ENCODE peak calls at places on chromosomes 16 and 17, in five cellular contexts. Y, D, I, H and C are unnamed samples.

GRCh38 chr17:50865060-50865867 is 890 bp downstream of the TOB1 start:
- DNase-seq in Y (peak), D (peak), I (peak), H (peak), C (peak)

GRCh38 chr17:57860414-57860999 is 10.7 kb upstream of the MRPS23 start:
- DNase-seq in Y (no peak), D (no peak), I (no peak), H (no peak), C (no peak)

GRCh38 chr17:55056530-55056929 is 88.0 kb downstream of the STXBP4 start:
- DNase-seq in Y (no peak), D (no peak), I (no peak), H (no peak), C (no peak)

GRCh38 chr17:7307686-7308624 is 527 bp downstream of the EIF5A start:
- DNase-seq in Y (no peak), D (no peak), I (peak), H (peak), C (peak)

GRCh38 chr17:63707151-63707550 is 7.2 kb upstream of the LIMD2 start:
- DNase-seq in Y (no peak), D (no peak), I (no peak), H (no peak), C (no peak)

GRCh38 chr16:3951861-3952332 is 71.4 kb upstream of the CREBBP start:
- DNase-seq in Y (no peak), D (peak), I (peak), H (no peak), C (peak)

GRCh38 chr17:71068351-71068750 is 899.0 kb downstream of the KCNJ2 start:
- DNase-seq in Y (peak), D (no peak), I (peak), H (no peak), C (no peak)

GRCh38 chr16:31080035-31080629 is 5.9 kb downstream of the ZNF646 start:
- DNase-seq in Y (no peak), D (no peak), I (no peak), H (no peak), C (no peak)

GRCh38 chr16:31074814-31075183 is 577 bp downstream of the ZNF646 start:
- DNase-seq in Y (no peak), D (no peak), I (no peak), H (no peak), C (peak)

GRCh38 chr16:76175718-76176117 is 101.5 kb upstream of the CNTNAP4 start:
- DNase-seq in Y (no peak), D (no peak), I (no peak), H (no peak), C (no peak)

GRCh38 chr16:76176616-76177015 is 100.6 kb upstream of the CNTNAP4 start:
- DNase-seq in Y (no peak), D (no peak), I (no peak), H (no peak), C (no peak)

GRCh38 chr16:76176153-76176552 is 101.0 kb upstream of the CNTNAP4 start:
- DNase-seq in Y (no peak), D (no peak), I (no peak), H (peak), C (no peak)
- H3K4me3 ChIP-seq in Y (no peak), D (no peak), I (no peak), H (no peak), C (no peak)

DNA sequence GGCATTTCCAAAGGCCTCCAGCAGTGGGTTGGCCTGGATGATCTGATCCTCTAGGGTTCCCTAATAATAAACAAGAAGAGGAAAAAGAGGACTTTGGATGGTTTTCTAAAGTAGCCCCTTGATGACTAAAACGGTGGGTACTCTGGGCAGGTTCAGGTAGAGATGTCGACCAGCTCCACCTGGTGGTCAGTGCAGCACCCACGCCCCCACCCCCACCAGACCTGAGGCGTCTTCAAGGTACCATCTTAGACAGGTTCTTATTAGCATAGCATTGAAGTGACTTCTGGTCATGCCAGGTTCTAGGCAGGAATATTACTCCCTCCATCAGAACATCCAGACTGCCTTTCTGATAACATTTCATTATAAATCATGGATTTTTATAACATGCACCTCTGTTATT is 15.0 kb downstream of the MYH13 start:
- DNase-seq in Y (no peak), D (no peak), I (no peak), H (peak), C (no peak)
- TF ChIP-seq CTCF in Y (peak), D (no peak), I (peak), H (peak), C (peak)

GRCh38 chr16:84059946-84060901 is 17.6 kb upstream of the SLC38A8 start:
- DNase-seq in Y (no peak), D (no peak), I (no peak), H (no peak), C (no peak)

GRCh38 chr16:84058664-84059063 is 16.1 kb upstream of the SLC38A8 start:
- DNase-seq in Y (no peak), D (no peak), I (no peak), H (no peak), C (no peak)

GRCh38 chr16:84058211-84058610 is 15.6 kb upstream of the SLC38A8 start:
- DNase-seq in Y (no peak), D (no peak), I (no peak), H (no peak), C (no peak)

GRCh38 chr16:84056933-84057332 is 14.3 kb upstream of the SLC38A8 start:
- DNase-seq in Y (no peak), D (no peak), I (no peak), H (no peak), C (no peak)

GRCh38 chr16:84059111-84059510 is 16.5 kb upstream of the SLC38A8 start:
- DNase-seq in Y (no peak), D (no peak), I (peak), H (no peak), C (peak)
- H3K4me3 ChIP-seq in Y (no peak), D (no peak), I (no peak), H (no peak), C (no peak)

DNA sequence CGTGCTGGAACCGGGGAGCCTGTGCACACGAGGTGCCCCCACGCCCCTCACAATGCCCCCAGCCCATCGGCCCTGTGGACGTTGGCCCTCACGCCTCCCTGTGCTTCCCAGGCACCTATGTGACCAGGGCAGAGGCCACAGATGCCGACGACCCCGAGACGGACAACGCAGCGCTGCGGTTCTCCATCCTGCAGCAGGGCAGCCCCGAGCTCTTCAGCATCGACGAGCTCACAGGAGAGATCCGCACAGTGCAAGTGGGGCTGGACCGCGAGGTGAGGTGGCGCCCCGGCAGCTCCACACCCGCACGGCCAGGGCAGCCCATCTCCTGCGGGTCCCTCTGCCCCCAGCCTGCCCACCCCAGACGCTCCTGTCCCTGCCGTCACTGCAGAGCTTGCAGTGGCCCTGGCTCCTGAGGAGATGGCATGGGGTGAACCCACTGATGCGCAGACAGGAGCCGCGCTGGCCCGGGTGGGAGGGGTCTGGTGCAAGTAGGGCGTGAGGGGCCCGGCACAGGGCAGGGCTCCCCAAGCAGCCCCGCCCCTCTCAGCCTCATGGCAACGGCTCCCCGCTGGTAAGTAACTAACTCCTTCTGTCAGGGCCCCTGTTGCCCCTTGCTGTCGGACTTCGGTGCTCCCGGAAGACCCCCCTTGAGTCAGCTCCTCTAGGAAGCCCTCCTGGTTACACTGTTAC is 13.7 kb downstream of the CDH15 start:
- DNase-seq in Y (no peak), D (no peak), I (no peak), H (peak), C (no peak)
- TF ChIP-seq CTCF in Y (no peak), D (no peak), I (no peak), H (no peak), C (no peak)

DNA sequence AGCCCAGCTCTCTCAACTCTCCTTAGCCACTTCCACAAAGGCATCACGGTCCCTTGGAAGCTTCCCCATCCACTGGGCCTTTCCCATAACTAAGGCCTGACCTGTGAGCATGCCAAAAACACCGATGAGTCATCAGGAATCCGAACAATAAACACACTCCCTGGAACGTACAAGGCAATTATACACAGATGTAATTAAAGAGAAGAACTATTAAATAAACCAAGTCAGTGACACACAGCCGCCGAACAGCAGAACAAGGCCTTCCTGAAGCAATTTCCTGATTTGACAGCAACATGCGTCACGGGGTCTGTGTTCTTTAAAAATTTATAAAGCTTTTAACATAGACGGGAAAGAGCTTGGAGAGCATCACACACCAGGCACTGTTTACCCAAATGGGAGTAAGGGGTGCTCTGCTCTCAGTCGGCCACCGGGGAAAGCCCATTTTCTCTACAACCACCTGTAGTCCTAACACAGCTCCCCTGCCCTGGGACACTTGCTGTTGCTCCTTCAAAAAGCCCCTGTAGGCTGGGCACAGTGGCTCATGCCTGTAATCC is 29.4 kb downstream of the COG7 start:
- DNase-seq in Y (peak), D (peak), I (peak), H (no peak), C (peak)
- H3K4me3 ChIP-seq in Y (no peak), D (no peak), I (no peak), H (no peak), C (no peak)